ENCODE peak calls at places on chromosomes 6 and 20, in four cellular contexts. M, Q, K and H are unnamed samples.

GRCh38 chr6:20811112-20811746 is 277.0 kb downstream of the CDKAL1 start:
- DNase-seq in K (no peak), M (peak; percentile 94), Q (peak; percentile 99), H (no peak)

GRCh38 chr6:44078795-44079671 is 48.2 kb downstream of the MRPL14 start:
- DNase-seq in M (peak; percentile 74), Q (no peak), K (peak; percentile 90), H (peak; percentile 89)

GRCh38 chr6:158328446-158328845 is 16.2 kb downstream of the TULP4 start:
- DNase-seq in Q (no peak), M (no peak), K (no peak), H (peak; percentile 33)

GRCh38 chr6:148842631-148843030 is 95.8 kb downstream of the UST start:
- DNase-seq in Q (no peak), K (no peak), M (peak; percentile 40), H (no peak)

GRCh38 chr20:35947489-35947888 is 6.8 kb downstream of the SCAND1 start:
- DNase-seq in K (peak; percentile 81), M (peak; percentile 45), Q (no peak), H (no peak)

GRCh38 chr6:15872252-15873103 is 209.7 kb upstream of the DTNBP1 start:
- DNase-seq in Q (peak; percentile 23), K (no peak), M (peak; percentile 82), H (no peak)

GRCh38 chr6:112991912-112992311 is 644.8 kb downstream of the RFPL4B start:
- DNase-seq in Q (no peak), K (no peak), M (no peak), H (no peak)

GRCh38 chr6:26233608-26234420 is 131.2 kb upstream of the BTN3A2 start:
- DNase-seq in M (peak; percentile 66), Q (peak; percentile 58), K (peak; percentile 78), H (peak; percentile 75)

GRCh38 chr6:6696867-6697531 is 108.5 kb downstream of the LY86 start:
- DNase-seq in M (peak; percentile 84), K (peak; percentile 74), Q (peak; percentile 46), H (peak; percentile 87)

GRCh38 chr6:139500977-139501376 is 126.5 kb upstream of the CITED2 start:
- DNase-seq in M (no peak), K (no peak), Q (no peak), H (no peak)

GRCh38 chr6:162014069-162014811 is 713.3 kb downstream of the PRKN start:
- DNase-seq in Q (no peak), M (no peak), K (no peak), H (no peak)

GRCh38 chr20:40965671-40966070 is 63.0 kb upstream of the TOP1 start:
- DNase-seq in Q (no peak), K (no peak), M (no peak), H (no peak)

GRCh38 chr6:137084090-137084489 is 39.3 kb upstream of the IL20RA start:
- DNase-seq in Q (no peak), K (no peak), M (no peak), H (no peak)

GRCh38 chr6:7991992-7992815 is 72.0 kb downstream of the BLOC1S5 start:
- DNase-seq in K (peak; percentile 54), M (peak; percentile 90), Q (peak; percentile 98), H (no peak)

GRCh38 chr6:138428943-138429616 is 25.1 kb downstream of the HEBP2 start:
- DNase-seq in K (peak; percentile 77), Q (peak; percentile 45), M (peak; percentile 81), H (no peak)

GRCh38 chr6:122202576-122203137 is 196.8 kb upstream of the HSF2 start:
- DNase-seq in K (no peak), M (no peak), Q (no peak), H (no peak)

GRCh38 chr20:41176711-41177552 is 39.6 kb downstream of the PLCG1 start:
- DNase-seq in Q (no peak), K (no peak), M (no peak), H (no peak)

GRCh38 chr6:80789912-80790635 is 683.6 kb downstream of the BCKDHB start:
- DNase-seq in Q (no peak), K (no peak), M (peak; percentile 54), H (no peak)

GRCh38 chr6:12148317-12148801 is 136.2 kb downstream of the HIVEP1 start:
- DNase-seq in M (peak; percentile 67), Q (peak; percentile 91), K (no peak), H (no peak)

DNA sequence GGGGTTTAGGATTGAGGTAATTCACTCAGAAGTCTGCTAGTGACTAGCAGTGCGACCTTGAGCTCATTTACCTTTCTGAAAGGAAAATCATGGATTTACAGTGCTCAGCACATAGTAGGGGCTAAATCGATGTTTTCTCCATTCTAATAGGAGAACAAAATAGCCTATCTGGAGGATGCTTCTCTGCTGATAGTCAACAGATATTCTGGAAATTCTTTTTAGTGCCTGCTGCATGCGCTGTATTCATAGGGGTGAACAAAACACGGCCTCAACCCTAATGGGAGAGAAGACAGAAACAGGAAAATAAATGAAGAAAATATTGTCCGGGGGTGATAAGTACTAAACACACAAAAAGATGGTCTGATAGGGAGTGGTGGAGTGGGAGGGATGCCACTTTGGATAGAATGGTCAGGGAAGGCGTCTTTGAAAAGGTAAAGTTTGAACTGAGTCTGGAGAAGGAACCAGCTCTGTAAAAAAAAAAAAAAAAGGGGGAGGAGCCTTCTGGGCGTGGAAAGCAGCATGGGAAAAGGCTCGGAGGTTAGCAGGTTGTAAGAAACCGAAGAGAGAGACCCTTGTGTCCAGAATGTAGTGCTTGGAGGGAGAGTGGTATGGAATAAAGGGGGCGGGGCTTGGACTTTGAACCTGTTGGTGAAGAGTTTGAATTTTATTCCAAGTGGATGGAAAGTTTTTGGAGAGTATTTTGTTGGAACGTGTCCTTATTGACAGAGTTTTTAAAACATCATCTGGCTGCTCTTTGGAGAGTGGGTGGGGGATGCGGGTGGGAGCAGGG is 1.7 kb downstream of the CHMP4B start:
- DNase-seq in M (peak; percentile 55), Q (no peak), K (peak; percentile 74), H (peak; percentile 67)
- H3K4me1 ChIP-seq in M (peaks cover 19% of the 10 kb centered on the region), Q (peaks cover 19% of the 10 kb centered on the region), K (peaks cover 47% of the 10 kb centered on the region), H (peaks cover 20% of the 10 kb centered on the region)

DNA sequence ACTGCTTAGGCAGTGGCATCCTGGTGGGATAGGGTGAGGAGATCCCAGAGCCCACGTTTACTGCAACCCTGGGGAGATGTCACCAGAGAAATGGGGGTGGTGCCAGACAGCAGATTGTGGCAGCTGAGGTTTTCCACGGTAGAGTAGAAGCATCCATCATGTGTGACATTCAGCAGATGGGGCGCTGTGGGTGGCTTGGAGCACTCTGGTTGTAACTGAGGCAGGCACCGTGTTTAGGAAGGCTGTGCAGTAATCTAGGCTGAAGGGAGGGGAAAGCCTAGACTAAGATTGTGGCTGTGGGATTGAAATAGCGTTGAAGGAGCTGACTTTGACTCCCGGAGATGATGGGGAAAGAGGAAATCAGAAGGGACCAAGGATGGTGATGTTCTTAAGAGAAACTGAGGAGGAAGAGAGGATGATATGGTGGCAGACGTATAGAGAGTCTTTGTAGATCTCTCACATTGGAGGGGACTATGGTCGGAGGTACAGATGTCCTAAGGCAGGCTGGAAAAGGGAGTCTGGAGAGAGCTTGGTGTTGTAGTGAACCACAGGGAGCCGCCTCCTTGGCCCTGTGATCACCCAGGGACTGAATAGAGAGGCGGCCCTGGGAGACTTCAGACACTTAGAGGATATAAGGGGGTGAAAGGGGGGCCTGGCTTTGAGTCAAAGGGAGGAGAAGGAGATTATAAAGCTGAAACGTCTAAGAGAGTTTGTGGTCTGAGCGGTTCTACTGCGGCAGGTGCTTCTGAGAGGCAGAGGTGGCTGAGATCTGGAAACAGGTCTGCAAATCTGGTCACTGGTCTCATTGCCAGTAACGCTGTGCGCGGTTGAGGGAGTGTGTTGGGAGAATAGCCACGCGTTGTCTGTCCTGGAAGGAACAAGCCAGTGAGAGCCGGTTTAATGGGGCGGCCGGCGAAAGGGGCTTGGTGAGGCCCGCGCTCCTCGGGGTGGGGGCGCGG is 792 bp upstream of the MICA start:
- DNase-seq in Q (no peak), M (peak; percentile 60), K (no peak), H (peak; percentile 54)
- H3K9ac ChIP-seq in Q (peak overlapping the region; percentile 85), M (peak overlapping the region; percentile 96), K (no peak overlapping the region), H (peak overlapping the region; percentile 86)

DNA sequence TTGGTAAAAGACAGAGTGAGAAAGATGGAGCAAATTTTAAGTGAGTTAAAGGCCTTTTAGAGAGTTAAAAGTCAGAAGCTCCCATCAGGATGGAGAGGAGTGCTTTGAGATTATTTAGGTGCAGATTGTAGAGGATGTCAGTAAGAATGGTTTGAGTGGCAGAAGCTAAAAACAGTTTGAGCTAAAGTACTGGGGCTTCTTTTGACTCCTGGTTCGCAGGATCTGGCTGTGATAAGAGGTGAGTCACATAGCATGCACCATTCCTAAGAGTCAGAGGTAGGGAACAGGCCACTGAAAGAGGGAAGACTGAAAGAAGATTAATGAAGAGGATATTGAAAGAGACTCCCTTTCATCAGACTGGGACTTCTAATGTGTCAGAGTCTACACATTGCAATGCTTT is 1047.9 kb upstream of the MAP3K7 start:
- DNase-seq in K (no peak), Q (peak; percentile 11), M (no peak), H (no peak)
- H3K4me3 ChIP-seq in K (no peak overlapping the region), Q (no peak overlapping the region), M (no peak overlapping the region), H (no peak overlapping the region)

DNA sequence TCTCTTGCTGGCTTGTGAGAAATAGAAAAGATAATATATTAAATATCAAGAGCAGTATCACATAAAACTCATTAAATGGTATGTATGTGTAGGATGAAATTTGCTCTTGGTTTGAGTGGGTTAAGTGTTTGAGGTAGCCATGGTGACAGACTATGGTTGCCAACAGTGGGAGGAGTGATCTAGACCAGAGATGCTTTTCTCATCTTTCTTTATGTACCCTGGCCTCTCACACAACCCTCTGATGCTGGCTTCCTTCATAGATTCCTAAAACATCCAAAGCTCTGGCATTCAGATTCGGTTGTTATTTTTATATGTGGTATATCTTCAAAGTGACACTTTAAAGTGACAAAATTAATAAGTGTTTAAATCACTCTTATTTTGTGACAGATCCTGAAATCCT is 9.0 kb upstream of the MLIP start:
- DNase-seq in Q (no peak), K (no peak), M (no peak), H (no peak)
- H3K4me1 ChIP-seq in Q (no peaks in the 10 kb centered on the region), K (no peaks in the 10 kb centered on the region), M (no peaks in the 10 kb centered on the region), H (no peaks in the 10 kb centered on the region)

DNA sequence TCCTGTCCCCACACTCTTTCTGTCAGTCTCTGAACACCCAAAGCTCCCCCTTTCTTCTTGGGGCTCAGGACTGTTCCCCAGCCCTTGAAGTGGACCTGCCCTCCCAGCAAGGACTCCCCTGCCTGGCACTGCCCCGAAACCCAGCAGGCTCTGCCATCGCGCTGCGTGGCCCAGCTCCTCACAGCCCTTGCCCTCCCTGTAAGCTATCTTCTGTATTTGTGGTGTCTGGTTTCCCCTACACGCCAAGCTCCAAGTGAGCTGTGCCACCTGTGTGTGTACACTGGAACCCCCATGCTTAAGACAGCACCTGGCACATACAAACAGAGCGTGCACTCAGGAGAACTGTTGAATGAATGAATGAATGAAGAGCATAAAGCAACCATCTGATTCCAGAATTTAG is 57.7 kb downstream of the TMEM242 start:
- DNase-seq in K (no peak), M (no peak), Q (no peak), H (no peak)
- H3K9ac ChIP-seq in K (no peak overlapping the region), M (no peak overlapping the region), Q (no peak overlapping the region), H (no peak overlapping the region)

GRCh38 chr20:437787-438486 is 24.4 kb downstream of the TBC1D20 start:
- DNase-seq in Q (no peak), M (no peak), K (no peak), H (no peak)
- H3K4me3 ChIP-seq in Q (no peak overlapping the region), M (no peak overlapping the region), K (no peak overlapping the region), H (no peak overlapping the region)

GRCh38 chr6:110859335-110859792 is 15.2 kb upstream of the AMD1 start:
- DNase-seq in K (no peak), Q (no peak), M (no peak), H (no peak)

DNA sequence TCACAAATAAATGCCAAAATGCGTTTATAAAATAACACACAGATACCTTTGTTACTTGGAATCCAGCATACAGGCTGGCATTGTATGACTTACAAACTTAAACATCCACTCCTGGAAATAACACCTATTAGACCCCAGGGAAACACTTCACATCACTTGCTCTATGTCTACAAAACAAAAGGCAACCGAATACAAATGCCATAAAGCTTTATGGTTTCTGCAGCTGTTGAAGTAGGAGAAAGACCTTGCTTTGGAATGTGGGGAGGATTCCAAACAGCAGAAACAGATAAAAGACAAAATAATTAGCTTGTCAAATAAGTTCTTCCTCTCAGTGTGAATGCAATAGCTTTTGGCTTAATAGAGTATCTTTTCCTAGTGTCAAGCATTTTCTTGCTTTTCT is 9.8 kb upstream of the AMD1 start:
- DNase-seq in K (no peak), Q (no peak), M (no peak), H (no peak)
- H3K4me1 ChIP-seq in K (no peaks in the 10 kb centered on the region), Q (no peaks in the 10 kb centered on the region), M (no peaks in the 10 kb centered on the region), H (no peaks in the 10 kb centered on the region)